ENCODE peak calls at places on chromosomes 4 and X, in four cellular contexts. O, W, K and G are unnamed samples.

GRCh38 chr4:15378055-15378454 is 49.8 kb upstream of the C1QTNF7 start:
- DNase-seq in O (no peak), W (no peak), K (no peak), G (no peak)

GRCh38 chrX:66022742-66023725 is 16.8 kb downstream of the VSIG4 start:
- DNase-seq in O (no peak), W (no peak), K (no peak), G (peak; percentile 76)

GRCh38 chr4:78748361-78748760 is 27.8 kb upstream of the BMP2K start:
- DNase-seq in O (no peak), W (no peak), K (no peak), G (no peak)

GRCh38 chrX:138858946-138859345 is 147.4 kb upstream of the FGF13 start:
- DNase-seq in O (no peak), W (no peak), K (no peak), G (peak; percentile 58)

GRCh38 chr4:189048119-189048518 is 892.6 kb upstream of the FRG1 start:
- DNase-seq in O (no peak), W (no peak), K (no peak), G (no peak)

GRCh38 chr4:77783881-77784280 is 35.3 kb downstream of the CNOT6L start:
- DNase-seq in O (no peak), W (no peak), K (no peak), G (no peak)

GRCh38 chrX:149818652-149819051 is 36.9 kb downstream of the MAGEA9 start:
- DNase-seq in O (no peak), W (no peak), K (no peak), G (no peak)

GRCh38 chrX:70826715-70827114 is 81.8 kb downstream of the TEX11 start:
- DNase-seq in O (no peak), W (no peak), K (peak; percentile 1), G (no peak)

GRCh38 chrX:68261060-68261672 is 172.1 kb downstream of the OPHN1 start:
- DNase-seq in O (no peak), W (peak; percentile 9), K (peak; percentile 4), G (peak; percentile 63)

GRCh38 chr4:55216871-55217635 is 91.7 kb upstream of the KDR start:
- DNase-seq in O (no peak), W (no peak), K (no peak), G (no peak)

GRCh38 chr4:181502611-181503010 is 740.6 kb upstream of the TENM3 start:
- DNase-seq in O (no peak), W (no peak), K (no peak), G (no peak)

GRCh38 chr4:143386812-143387211 is 50.1 kb downstream of the GAB1 start:
- DNase-seq in O (no peak), W (no peak), K (no peak), G (peak; percentile 27)

GRCh38 chrX:151984328-151984727 is 9.9 kb upstream of the GABRE start:
- DNase-seq in O (no peak), W (no peak), K (no peak), G (peak; percentile 72)

GRCh38 chrX:39613997-39614679 is 483.6 kb downstream of the BCOR start:
- DNase-seq in O (peak; percentile 11), W (no peak), K (no peak), G (no peak)

GRCh38 chrX:68723491-68724155 is 76.2 kb downstream of the STARD8 start:
- DNase-seq in O (no peak), W (no peak), K (no peak), G (no peak)

GRCh38 chr4:3660086-3660927 is 105.9 kb upstream of the ADRA2C start:
- DNase-seq in O (no peak), W (peak; percentile 24), K (peak; percentile 43), G (no peak)